ENCODE peak calls at places on chromosomes 16 and 17, in nine cellular contexts. X, A, G, O, S, J, K, H and Y are unnamed samples.

GRCh38 chr16:22360963-22361659 is 13.3 kb downstream of the CDR2 start:
- DNase-seq in J (no peak), X (no peak), K (no peak), S (no peak), A (no peak), O (no peak), H (no peak), G (no peak), Y (no peak)

GRCh38 chr16:53081686-53082407 is 27.1 kb downstream of the CHD9 start:
- DNase-seq in G (no peak), A (no peak), S (no peak), X (no peak), O (no peak), J (no peak), K (no peak), H (no peak), Y (no peak)

GRCh38 chr16:1771864-1772361 is 570 bp upstream of the NME3 start:
- DNase-seq in K (no peak), H (no peak), X (no peak), G (no peak), A (no peak), J (no peak), S (no peak), O (no peak), Y (no peak)

GRCh38 chr17:48549909-48550308 is 5.0 kb upstream of the HOXB2 start:
- DNase-seq in K (no peak), J (no peak), S (no peak), O (no peak), A (no peak), G (no peak), H (no peak), X (no peak), Y (no peak)

GRCh38 chr16:81861503-81861902 is 82.4 kb downstream of the PLCG2 start:
- DNase-seq in H (no peak), J (no peak), A (no peak), O (no peak), K (no peak), X (no peak), G (no peak), S (no peak), Y (no peak)

GRCh38 chr16:1019234-1019933 is 37.8 kb downstream of the SOX8 start:
- DNase-seq in O (no peak), J (no peak), K (no peak), H (no peak), S (peak; percentile 79), A (peak; percentile 75), X (no peak), G (no peak), Y (no peak)

GRCh38 chr16:73058221-73058615 is 10.3 kb upstream of the ZFHX3 start:
- DNase-seq in X (peak; percentile 68), K (no peak), A (no peak), H (no peak), S (no peak), J (no peak), O (no peak), G (peak; percentile 12), Y (no peak)

GRCh38 chr17:52157603-52158449 is 688 bp downstream of the CA10 start:
- DNase-seq in O (no peak), H (no peak), J (peak; percentile 65), A (no peak), G (no peak), K (no peak), X (no peak), S (no peak), Y (no peak)

GRCh38 chr16:11497329-11497805 is 89.4 kb downstream of the LITAF start:
- DNase-seq in H (peak; percentile 70), A (peak; percentile 82), G (no peak), O (peak; percentile 37), K (no peak), S (peak; percentile 91), X (no peak), J (peak; percentile 77), Y (no peak)

GRCh38 chr16:88380619-88381018 is 2.1 kb upstream of the ZNF469 start:
- DNase-seq in H (no peak), A (no peak), O (no peak), K (no peak), S (no peak), G (no peak), J (no peak), X (no peak), Y (no peak)

GRCh38 chr16:55403464-55403863 is 75.5 kb upstream of the MMP2 start:
- DNase-seq in X (no peak), J (no peak), K (no peak), H (no peak), O (no peak), G (no peak), A (no peak), S (no peak), Y (no peak)